ENCODE peak calls at places on chromosomes 6 and 20, in nine cellular contexts. G, M, U, Z, N, Y, B, W and P are unnamed samples.
A peak's percentile ranks its signal among the peaks of the same experiment; 100 is the strongest.

GRCh38 chr6:47631248-47632196 is 66.9 kb upstream of the ADGRF4 start:
- DNase-seq in N (no peak), M (no peak), Y (no peak), B (peak; percentile 80), U (peak; percentile 44), W (no peak), Z (no peak), G (peak; percentile 76), P (peak; percentile 39)

GRCh38 chr6:116682334-116682712 is 1.3 kb downstream of the KPNA5 start:
- DNase-seq in W (no peak), U (peak; percentile 26), N (peak; percentile 41), Y (peak; percentile 22), G (peak; percentile 39), B (peak; percentile 72), Z (no peak), M (peak; percentile 19), P (no peak)

GRCh38 chr6:142810952-142811514 is 133.9 kb downstream of the HIVEP2 start:
- DNase-seq in N (no peak), U (no peak), Z (no peak), G (no peak), W (no peak), B (no peak), M (no peak), Y (no peak), P (no peak)

GRCh38 chr6:89509719-89510339 is 76.9 kb downstream of the ANKRD6 start:
- DNase-seq in M (no peak), G (peak; percentile 4), U (peak; percentile 14), W (no peak), Z (no peak), B (peak; percentile 5), Y (no peak), N (no peak), P (no peak)

GRCh38 chr6:150934380-150934779 is 68.9 kb downstream of the MTHFD1L start:
- DNase-seq in G (no peak), B (no peak), U (no peak), W (no peak), M (no peak), N (no peak), Z (no peak), Y (no peak), P (no peak)

GRCh38 chr6:34189806-34190503 is 44.1 kb upstream of the GRM4 start:
- DNase-seq in B (peak; percentile 95), W (peak; percentile 66), Z (no peak), Y (no peak), M (no peak), N (no peak), U (no peak), G (no peak), P (no peak)

GRCh38 chr6:55397986-55398385 is 70.7 kb downstream of the GFRAL start:
- DNase-seq in N (no peak), G (no peak), Z (no peak), B (no peak), Y (no peak), W (no peak), U (no peak), M (no peak), P (no peak)

GRCh38 chr20:57061058-57061900 is 205.2 kb downstream of the BMP7 start:
- DNase-seq in G (no peak), N (no peak), M (no peak), Y (no peak), U (peak; percentile 79), B (no peak), W (no peak), Z (no peak), P (peak; percentile 94)